ENCODE peak calls at places on chromosomes 2 and 18, in ten cellular contexts. P is GM03348; Q is RKO; W is NCI-H1694 treated with DMSO at 0.1 percent for 48 hours; U is Daoy; D is ELR; X is NCI-H1417 treated with DMSO at 0.1 percent for 48 hours; K is RPMI7951; T is stimulated activated CD4-positive, alpha-beta T cell treated with anti-CD3 and anti-CD28 coated beads, Interleukin-12 subunit alpha, Interleukin-12 subunit beta, amount 100 ng/mL, for 4 hours; B is iris pigment epithelial cell. H is an unnamed sample.
A peak's percentile ranks its signal among the peaks of the same experiment; 100 is the strongest.

GRCh38 chr2:48844418-48845155 is 89.1 kb upstream of the LHCGR start:
- DNase-seq in K (no peak), T (no peak), P (no peak), X (no peak), W (no peak), Q (no peak), D (peak; percentile 26), U (no peak), B (peak; percentile 80), H (no peak)

GRCh38 chr2:20419007-20419576 is 27.8 kb upstream of the RHOB start:
- DNase-seq in K (no peak), X (no peak), B (peak; percentile 14), P (no peak), Q (no peak), D (no peak), W (no peak), T (no peak), U (no peak), H (no peak)

GRCh38 chr18:32777049-32777448 is 4.2 kb upstream of the KLHL14 start:
- DNase-seq in T (no peak), X (no peak), Q (no peak), P (no peak), U (no peak), B (peak; percentile 27), W (no peak), K (no peak), D (no peak), H (no peak)

GRCh38 chr2:191696001-191696400 is 18.1 kb downstream of the NABP1 start:
- DNase-seq in T (no peak), X (no peak), Q (peak; percentile 86), K (peak; percentile 86), U (peak; percentile 25), B (peak; percentile 95), P (peak; percentile 77), W (no peak), D (peak; percentile 82), H (no peak)

GRCh38 chr2:12302140-12302539 is 414.6 kb upstream of the TRIB2 start:
- DNase-seq in T (no peak), W (no peak), B (peak; percentile 30), K (no peak), X (no peak), Q (no peak), U (no peak), P (no peak), D (no peak), H (no peak)

GRCh38 chr18:12401881-12402280 is 5.8 kb upstream of the PRELID3A start:
- DNase-seq in B (no peak), W (no peak), D (no peak), X (no peak), Q (no peak), P (no peak), T (no peak), U (no peak), K (no peak), H (no peak)

GRCh38 chr18:34789768-34790344 is 79.8 kb downstream of the DTNA start:
- DNase-seq in D (peak; percentile 14), U (no peak), T (no peak), K (no peak), P (no peak), W (no peak), Q (peak; percentile 40), X (no peak), B (no peak), H (no peak)

GRCh38 chr18:22694954-22695353 is 238.2 kb upstream of the RBBP8 start:
- DNase-seq in T (no peak), U (peak; percentile 91), D (peak; percentile 96), P (peak; percentile 85), W (no peak), K (peak; percentile 96), Q (peak; percentile 94), B (peak; percentile 99), X (no peak), H (no peak)

GRCh38 chr18:12278765-12279682 is 24.9 kb downstream of the CIDEA start:
- DNase-seq in D (peak; percentile 97), P (peak; percentile 95), X (no peak), B (peak; percentile 93), T (no peak), W (no peak), U (peak; percentile 94), Q (peak; percentile 82), K (peak; percentile 95), H (no peak)

GRCh38 chr2:69131452-69131851 is 118.5 kb downstream of the ANTXR1 start:
- DNase-seq in Q (no peak), X (no peak), D (no peak), U (no peak), T (no peak), K (no peak), P (no peak), W (no peak), B (no peak), H (no peak)

GRCh38 chr18:32242395-32242794 is 52.6 kb downstream of the MEP1B start:
- DNase-seq in D (no peak), Q (no peak), B (no peak), T (no peak), U (no peak), W (no peak), K (no peak), P (no peak), X (no peak), H (no peak)

GRCh38 chr2:30422437-30422805 is 24.6 kb upstream of the LCLAT1 start:
- DNase-seq in U (peak; percentile 72), D (peak; percentile 22), W (no peak), B (peak; percentile 7), X (no peak), K (peak; percentile 36), T (peak; percentile 66), Q (no peak), P (peak; percentile 67), H (no peak)

GRCh38 chr2:41763091-41763490 is 284.7 kb upstream of the PKDCC start:
- DNase-seq in W (no peak), D (no peak), Q (no peak), T (no peak), X (peak; percentile 58), P (no peak), U (no peak), B (no peak), K (no peak), H (no peak)

GRCh38 chr2:78416625-78417300 is 608.7 kb upstream of the REG3G start:
- DNase-seq in T (no peak), U (no peak), X (no peak), P (no peak), K (no peak), B (no peak), D (no peak), Q (no peak), W (no peak), H (no peak)

GRCh38 chr2:239028253-239028619 is 180.4 kb downstream of the TWIST2 start:
- DNase-seq in B (no peak), X (no peak), P (no peak), D (no peak), T (no peak), U (no peak), K (peak; percentile 13), W (no peak), Q (no peak), H (no peak)

GRCh38 chr2:95327861-95328260 is 30.7 kb downstream of the KCNIP3 start:
- DNase-seq in T (no peak), B (no peak), K (no peak), U (no peak), D (no peak), W (no peak), X (no peak), P (no peak), Q (no peak), H (no peak)

GRCh38 chr2:206856474-206856873 is 82.8 kb upstream of the CPO start:
- DNase-seq in T (no peak), Q (no peak), K (no peak), U (no peak), D (no peak), B (peak; percentile 63), P (peak; percentile 70), W (no peak), X (no peak), H (no peak)

GRCh38 chr2:11161747-11162146 is 6.5 kb downstream of the SLC66A3 start:
- DNase-seq in B (no peak), D (no peak), P (no peak), Q (no peak), T (no peak), W (no peak), K (no peak), U (no peak), X (no peak), H (no peak)

GRCh38 chr2:40760071-40760666 is 308.3 kb upstream of the SLC8A1 start:
- DNase-seq in D (peak; percentile 72), B (peak; percentile 43), Q (peak; percentile 67), W (peak; percentile 53), P (peak; percentile 64), K (peak; percentile 44), T (no peak), X (peak; percentile 21), U (peak; percentile 19), H (peak; percentile 16)

GRCh38 chr18:44759925-44760342 is 79.2 kb downstream of the SETBP1 start:
- DNase-seq in D (no peak), U (no peak), T (no peak), K (no peak), B (no peak), Q (no peak), P (no peak), W (no peak), X (no peak), H (no peak)

GRCh38 chr2:148162860-148163259 is 142.0 kb downstream of the MBD5 start:
- DNase-seq in W (no peak), D (no peak), X (no peak), K (no peak), U (no peak), Q (no peak), B (no peak), T (no peak), P (no peak), H (no peak)

GRCh38 chr2:156399950-156400703 is 36.1 kb upstream of the GPD2 start:
- DNase-seq in P (peak; percentile 92), Q (peak; percentile 84), U (peak; percentile 76), T (no peak), W (peak; percentile 77), K (peak; percentile 80), D (peak; percentile 82), B (peak; percentile 59), X (no peak), H (no peak)

GRCh38 chr2:124426630-124427029 is 401.5 kb downstream of the CNTNAP5 start:
- DNase-seq in P (no peak), K (no peak), D (no peak), T (no peak), B (no peak), U (no peak), X (no peak), Q (no peak), W (no peak), H (no peak)

GRCh38 chr2:13414907-13415306 is 698.2 kb downstream of the TRIB2 start:
- DNase-seq in U (no peak), Q (no peak), T (no peak), P (no peak), D (peak; percentile 20), W (no peak), K (no peak), X (no peak), B (no peak), H (no peak)

GRCh38 chr2:131092409-131093065 is 723 bp downstream of the FAM168B start:
- DNase-seq in B (no peak), U (no peak), W (no peak), D (peak; percentile 10), K (no peak), Q (peak; percentile 15), T (no peak), P (no peak), X (no peak), H (no peak)

GRCh38 chr18:59605633-59606192 is 91.5 kb downstream of the CCBE1 start:
- DNase-seq in W (no peak), U (no peak), T (no peak), Q (no peak), X (no peak), D (no peak), B (peak; percentile 50), K (peak; percentile 10), P (no peak), H (no peak)

GRCh38 chr2:239731998-239732665 is 293.0 kb downstream of the NDUFA10 start:
- DNase-seq in K (no peak), W (no peak), U (no peak), D (no peak), Q (no peak), P (no peak), T (no peak), B (no peak), X (no peak), H (no peak)

GRCh38 chr2:195456765-195457164 is 200.3 kb upstream of the SLC39A10 start:
- DNase-seq in P (no peak), B (no peak), K (no peak), Q (no peak), X (no peak), U (no peak), W (no peak), T (no peak), D (no peak), H (no peak)

H was measured in HL-60.